ENCODE peak calls at places on chromosomes 13 and 19, in five cellular contexts. S, Z, G, D and P are unnamed samples.
A peak's percentile ranks its signal among the peaks of the same experiment; 100 is the strongest.

GRCh38 chr19:58356236-58356970 is 3.1 kb upstream of the A1BG start:
- DNase-seq in S (peak; percentile 50), Z (no peak), G (peak; percentile 48), D (no peak), P (no peak)

GRCh38 chr13:73816702-73817101 is 317.5 kb downstream of the KLF12 start:
- DNase-seq in S (no peak), Z (no peak), G (no peak), D (no peak), P (no peak)

GRCh38 chr13:109778102-109778542 is 8.3 kb downstream of the IRS2 start:
- DNase-seq in S (no peak), Z (no peak), G (peak; percentile 26), D (no peak), P (peak; percentile 54)

GRCh38 chr13:51797664-51798488 is 6.1 kb downstream of the DHRS12 start:
- DNase-seq in S (peak; percentile 47), Z (no peak), G (peak; percentile 71), D (peak; percentile 41), P (peak; percentile 44)

GRCh38 chr13:41601718-41602445 is 144.5 kb downstream of the RGCC start:
- DNase-seq in S (no peak), Z (no peak), G (no peak), D (no peak), P (no peak)

GRCh38 chr13:32894589-32895001 is 121.6 kb upstream of the KL start:
- DNase-seq in S (no peak), Z (no peak), G (no peak), D (no peak), P (no peak)

GRCh38 chr19:51018745-51019543 is 565 bp downstream of the KLK10 start:
- DNase-seq in S (no peak), Z (no peak), G (no peak), D (no peak), P (no peak)

GRCh38 chr13:65985632-65986031 is 1244.5 kb downstream of the PCDH9 start:
- DNase-seq in S (no peak), Z (no peak), G (no peak), D (no peak), P (no peak)

GRCh38 chr13:32195713-32196112 is 119.5 kb downstream of the ZAR1L start:
- DNase-seq in S (no peak), Z (no peak), G (no peak), D (no peak), P (no peak)

GRCh38 chr19:43534811-43535761 is 2.1 kb downstream of the ZNF575 start:
- DNase-seq in S (no peak), Z (peak; percentile 25), G (no peak), D (peak; percentile 59), P (no peak)

GRCh38 chr13:44155422-44156293 is 218.0 kb upstream of the SERP2 start:
- DNase-seq in S (no peak), Z (no peak), G (no peak), D (peak; percentile 62), P (no peak)